ENCODE peak calls at places on chromosome 17, in seven cellular contexts. A is GM12891, S is HCT116, N is sigmoid colon, R is SK-N-SH, W is stomach, V is prostate gland. B is an unnamed sample.

GRCh38 chr17:79617740-79618382 is 7.0 kb upstream of the RBFOX3 start:
- DNase-seq in A (no peak), S (no peak), N (peak; percentile 55), R (no peak), W (no peak), V (no peak), B (peak; percentile 38)

GRCh38 chr17:14373587-14374259 is 72.8 kb downstream of the HS3ST3B1 start:
- DNase-seq in A (no peak), S (no peak), N (no peak), R (no peak), W (no peak), V (no peak), B (no peak)

GRCh38 chr17:62670202-62670821 is 42.8 kb downstream of the MRC2 start:
- DNase-seq in A (no peak), S (no peak), N (peak; percentile 58), R (peak; percentile 43), W (no peak), V (peak; percentile 82), B (no peak)

GRCh38 chr17:75900691-75901533 is 3.8 kb downstream of the MRPL38 start:
- DNase-seq in A (no peak), S (no peak), N (peak; percentile 55), R (no peak), W (no peak), V (no peak), B (no peak)

GRCh38 chr17:68705331-68706166 is 104.4 kb upstream of the FAM20A start:
- DNase-seq in A (no peak), S (no peak), N (no peak), R (no peak), W (no peak), V (no peak), B (no peak)

GRCh38 chr17:78979780-78980623 is at the start of gene LGALS3BP:
- DNase-seq in A (no peak), S (peak; percentile 70), N (peak; percentile 90), R (peak; percentile 97), W (peak; percentile 77), V (peak; percentile 53), B (no peak)

GRCh38 chr17:4678448-4679026 is 25.4 kb downstream of the PELP1 start:
- DNase-seq in A (no peak), S (peak; percentile 61), N (no peak), R (peak; percentile 61), W (no peak), V (no peak), B (peak; percentile 38)

GRCh38 chr17:28519236-28519635 is 13.1 kb downstream of the FOXN1 start:
- DNase-seq in A (no peak), S (no peak), N (no peak), R (no peak), W (no peak), V (no peak), B (no peak)

GRCh38 chr17:78974635-78975591 is 4.8 kb downstream of the LGALS3BP start:
- DNase-seq in A (no peak), S (peak; percentile 67), N (peak; percentile 93), R (no peak), W (peak; percentile 73), V (peak; percentile 85), B (peak; percentile 87)

GRCh38 chr17:73155410-73156165 is 9.2 kb upstream of the SSTR2 start:
- DNase-seq in A (no peak), S (no peak), N (no peak), R (peak; percentile 83), W (no peak), V (no peak), B (no peak)

GRCh38 chr17:5745091-5745820 is 160.9 kb upstream of the NLRP1 start:
- DNase-seq in A (no peak), S (no peak), N (no peak), R (no peak), W (no peak), V (no peak), B (no peak)

GRCh38 chr17:55089955-55090573 is 121.5 kb downstream of the STXBP4 start:
- DNase-seq in A (peak; percentile 8), S (peak; percentile 34), N (no peak), R (no peak), W (no peak), V (no peak), B (no peak)

GRCh38 chr17:21131090-21131616 is 4.4 kb downstream of the DHRS7B start:
- DNase-seq in A (no peak), S (no peak), N (no peak), R (no peak), W (no peak), V (no peak), B (no peak)

DNA sequence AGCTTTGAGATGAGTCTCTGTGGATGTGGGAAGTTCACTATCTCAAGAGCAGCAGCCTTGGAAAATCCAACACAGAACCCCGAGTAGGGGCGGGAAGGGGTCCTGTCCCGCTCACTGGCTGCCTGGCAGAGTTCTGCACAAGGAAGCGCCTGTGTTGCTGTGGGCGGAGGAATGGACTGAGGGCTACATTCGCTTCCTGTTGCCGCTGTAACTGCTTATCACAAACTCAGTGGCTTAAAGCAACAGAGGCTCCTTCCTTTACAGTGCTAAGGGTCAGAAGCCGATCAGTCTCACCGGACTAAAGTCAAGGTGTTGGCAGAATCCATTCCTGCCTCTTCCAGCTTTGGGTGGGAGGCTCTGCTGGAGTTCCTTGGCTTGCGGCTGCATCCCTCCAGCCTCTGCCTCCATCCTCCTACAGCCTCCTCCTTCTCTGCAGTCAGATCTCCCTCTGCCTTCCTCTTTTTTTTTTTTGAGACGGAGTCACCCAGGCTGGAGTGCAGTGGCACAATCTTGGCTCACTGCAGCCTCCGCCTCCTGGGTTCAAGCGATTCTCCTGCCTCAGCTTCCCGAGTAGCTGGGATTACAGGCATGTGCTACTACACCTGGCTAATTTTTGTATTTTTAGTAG is 305.3 kb downstream of the SEC14L1 start:
- DNase-seq in A (no peak), S (no peak), N (no peak), R (no peak), W (peak; percentile 77), V (no peak), B (no peak)
- TF ChIP-seq POLR2AphosphoS5 in A (no peak), S (no peak), N (no peak), R (no peak), W (peak; percentile 82), V (no peak), B (no peak)

DNA sequence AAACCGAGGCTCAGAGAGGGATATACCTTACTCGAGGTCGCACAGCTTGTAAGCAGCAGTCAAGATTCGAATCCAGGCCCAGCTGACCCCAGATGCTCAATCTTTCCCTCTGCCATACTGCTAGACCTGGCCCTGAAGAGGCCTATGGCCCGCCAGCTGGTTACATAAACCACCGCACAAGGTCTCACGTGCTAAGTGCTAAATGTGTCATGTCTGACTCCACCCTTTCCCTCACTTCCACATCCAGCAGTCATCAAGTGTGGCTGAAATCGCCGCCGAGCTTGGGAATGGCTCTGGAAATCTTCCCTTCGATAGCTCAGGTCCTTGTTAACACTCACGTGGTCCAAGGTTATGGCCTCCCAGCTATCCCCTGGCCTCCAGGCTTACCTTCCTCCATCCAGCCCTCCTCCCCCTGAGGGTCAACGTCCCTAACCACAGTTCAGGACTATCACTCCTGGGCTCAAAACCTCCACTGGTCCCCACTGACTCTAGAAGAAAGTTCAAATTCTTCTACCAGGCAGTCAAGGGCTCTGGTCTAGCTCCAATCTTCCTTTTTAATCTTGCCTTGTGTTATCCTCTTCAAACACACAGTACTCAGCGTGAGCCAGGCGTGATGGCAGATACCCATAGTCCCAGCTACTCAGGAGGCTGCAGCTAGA is 3.5 kb downstream of the ZBTB4 start:
- DNase-seq in A (no peak), S (no peak), N (peak; percentile 92), R (no peak), W (no peak), V (no peak), B (no peak)
- TF ChIP-seq POLR2AphosphoS5 in A (no peak), S (no peak), N (peak; percentile 70), R (no peak), W (peak; percentile 36), V (no peak), B (no peak)

GRCh38 chr17:60599620-60600489 is at the start of gene PPM1D:
- DNase-seq in A (peak; percentile 96), S (peak; percentile 99), N (peak; percentile 100), R (peak; percentile 100), W (peak; percentile 100), V (peak; percentile 99), B (peak; percentile 99)
- TF ChIP-seq POLR2AphosphoS5 in A (peak; percentile 89), S (peak; percentile 96), N (peak; percentile 95), R (peak; percentile 93), W (peak; percentile 93), V (peak; percentile 92), B (peak; percentile 9)

GRCh38 chr17:8650119-8650499 is 19.6 kb upstream of the MYH10 start:
- DNase-seq in A (no peak), S (no peak), N (no peak), R (no peak), W (no peak), V (no peak), B (no peak)

GRCh38 chr17:8644507-8644902 is 14.0 kb upstream of the MYH10 start:
- DNase-seq in A (no peak), S (no peak), N (no peak), R (no peak), W (no peak), V (no peak), B (no peak)

GRCh38 chr17:8643855-8644506 is 13.5 kb upstream of the MYH10 start:
- DNase-seq in A (no peak), S (no peak), N (no peak), R (no peak), W (no peak), V (no peak), B (no peak)

GRCh38 chr17:8649157-8650118 is 18.9 kb upstream of the MYH10 start:
- DNase-seq in A (no peak), S (no peak), N (peak; percentile 75), R (no peak), W (no peak), V (no peak), B (no peak)

GRCh38 chr17:8647202-8647601 is 16.7 kb upstream of the MYH10 start:
- DNase-seq in A (no peak), S (no peak), N (no peak), R (no peak), W (no peak), V (no peak), B (no peak)
- TF ChIP-seq POLR2AphosphoS5 in A (no peak), S (no peak), N (no peak), R (no peak), W (no peak), V (no peak), B (no peak)